ENCODE peak calls at places on chromosomes 5 and 9, in four cellular contexts. M is endodermal cell, H is PC-3, S is DND-41. Y is an unnamed sample.

GRCh38 chr5:131633830-131634229 is 1.2 kb downstream of the RAPGEF6 start:
- DNase-seq in S (no peak), M (no peak), H (no peak), Y (peak; percentile 62)

GRCh38 chr5:158621381-158621780 is 478.3 kb downstream of the EBF1 start:
- DNase-seq in H (no peak), S (no peak), M (no peak), Y (no peak)

GRCh38 chr5:35136386-35136785 is 88.6 kb upstream of the AGXT2 start:
- DNase-seq in S (peak; percentile 68), H (peak; percentile 95), M (no peak), Y (no peak)

GRCh38 chr9:71936066-71936465 is 24.6 kb downstream of the C9orf85 start:
- DNase-seq in S (no peak), M (no peak), H (no peak), Y (no peak)

GRCh38 chr5:179319123-179319522 is 26.1 kb downstream of the ADAMTS2 start:
- DNase-seq in S (no peak), M (no peak), H (no peak), Y (no peak)

GRCh38 chr5:43231977-43232376 is 40.0 kb downstream of the NIM1K start:
- DNase-seq in S (peak; percentile 11), H (peak; percentile 64), M (peak; percentile 65), Y (peak; percentile 13)

GRCh38 chr5:9188131-9188530 is 357.7 kb downstream of the SEMA5A start:
- DNase-seq in H (peak; percentile 61), S (peak; percentile 39), M (no peak), Y (no peak)

GRCh38 chr9:96342553-96343245 is 40.7 kb upstream of the HSD17B3 start:
- DNase-seq in H (no peak), M (no peak), S (no peak), Y (no peak)

GRCh38 chr5:136056771-136057335 is 28.1 kb downstream of the TGFBI start:
- DNase-seq in S (no peak), H (no peak), M (no peak), Y (no peak)

GRCh38 chr5:1167728-1168709 is 33.4 kb upstream of the SLC6A19 start:
- DNase-seq in M (peak; percentile 89), S (peak; percentile 81), H (peak; percentile 84), Y (peak; percentile 85)

GRCh38 chr5:142324871-142325676 is at the start of gene SPRY4:
- DNase-seq in H (peak; percentile 97), M (peak; percentile 99), S (no peak), Y (peak; percentile 79)

GRCh38 chr9:129630967-129631672 is 5.2 kb downstream of the NTMT1 start:
- DNase-seq in S (no peak), H (no peak), M (no peak), Y (no peak)

GRCh38 chr5:118701796-118702195 is 286.6 kb downstream of the DTWD2 start:
- DNase-seq in H (no peak), S (no peak), M (no peak), Y (no peak)

GRCh38 chr5:150595466-150596031 is 44.9 kb upstream of the SYNPO start:
- DNase-seq in S (no peak), M (no peak), H (no peak), Y (no peak)

DNA sequence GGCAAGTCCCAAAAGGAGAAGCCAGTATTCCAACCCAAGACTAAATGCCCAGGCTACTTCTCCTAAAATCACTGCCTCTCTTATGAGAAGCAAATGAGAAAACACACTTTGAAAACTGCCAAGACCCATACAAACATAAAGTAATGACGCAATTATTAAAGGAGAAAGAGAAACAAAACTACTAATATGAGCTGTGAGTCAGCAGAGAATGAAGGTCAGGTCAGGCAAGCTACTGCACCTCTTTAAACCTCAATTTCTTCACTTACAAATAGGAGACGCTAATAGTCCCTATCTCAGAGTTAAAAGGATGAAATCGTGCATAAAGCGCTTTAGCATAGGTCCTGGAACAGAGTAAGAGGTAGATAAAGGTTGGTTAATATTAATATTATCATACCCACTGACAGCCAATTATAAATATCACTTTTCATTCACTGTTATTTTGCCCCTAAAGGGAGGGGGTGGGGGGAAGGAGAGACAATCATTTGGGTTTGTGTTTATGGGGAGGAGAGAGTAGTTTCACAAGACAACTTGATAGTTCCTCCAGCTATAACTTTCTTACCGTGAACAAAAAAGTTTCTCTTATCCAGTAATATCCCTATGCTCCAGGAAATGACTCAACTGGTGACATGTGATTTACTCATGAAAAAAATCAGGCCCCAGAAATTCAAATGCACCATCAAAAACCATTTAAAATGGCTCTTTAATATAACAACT is 3.6 kb downstream of the PSMB7 start:
- DNase-seq in S (no peak), H (peak; percentile 64), M (no peak), Y (no peak)
- H3K27ac ChIP-seq in S (no peak overlapping the region), H (peak overlapping the region; percentile 97), M (no peak overlapping the region), Y (no peak overlapping the region)

GRCh38 chr5:169248520-169248919 is 52.4 kb downstream of the SLIT3 start:
- DNase-seq in M (no peak), S (no peak), H (no peak), Y (no peak)
- H3K4me1 ChIP-seq in M (no peaks in the 10 kb centered on the region), S (no peaks in the 10 kb centered on the region), H (no peaks in the 10 kb centered on the region), Y (no peaks in the 10 kb centered on the region)

DNA sequence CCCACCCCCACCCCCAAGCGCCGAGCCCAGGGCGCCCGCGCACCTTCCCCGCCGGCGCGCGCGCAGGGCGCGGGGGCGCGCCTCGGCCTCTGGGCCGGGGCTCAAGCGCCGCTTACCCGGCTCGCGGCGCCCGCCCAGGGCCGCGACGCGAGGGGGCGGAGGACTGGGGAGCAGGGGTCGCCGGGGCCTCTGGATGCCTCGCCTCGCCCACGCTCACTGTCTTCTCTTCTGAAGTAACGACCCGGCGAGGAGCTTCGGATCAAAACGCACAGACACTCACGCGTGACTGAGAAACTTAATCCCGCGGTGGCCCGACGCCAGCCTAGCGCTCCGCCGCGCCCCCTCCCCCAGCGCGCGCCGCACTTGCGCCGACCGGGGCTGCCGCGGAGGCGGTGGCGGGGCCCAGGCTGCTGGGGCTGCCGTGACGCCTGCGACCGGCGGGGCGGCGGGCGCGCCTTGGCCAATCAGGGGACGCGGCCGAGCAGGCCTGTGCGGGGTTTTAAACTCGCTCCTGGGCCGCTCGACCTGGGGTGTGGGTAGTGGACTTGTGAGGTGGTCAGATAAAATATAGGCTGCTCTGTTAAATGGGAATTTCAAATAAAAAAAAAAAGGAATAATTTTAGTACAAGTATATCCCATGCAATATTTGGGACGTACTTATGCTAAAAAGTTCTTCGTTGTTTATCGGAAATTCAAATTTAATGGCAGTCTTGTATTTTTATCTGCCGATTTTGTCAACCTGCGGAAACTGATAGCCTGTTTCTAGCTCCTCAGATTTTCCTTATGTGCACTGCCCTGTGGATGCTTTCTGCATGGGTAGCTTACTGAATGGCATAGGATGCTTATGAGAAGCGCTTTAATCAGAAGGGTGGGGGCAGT is at the start of gene MPDZ:
- DNase-seq in H (peak; percentile 48), M (peak; percentile 88), S (no peak), Y (no peak)
- H3K4me3 ChIP-seq in H (peak within 1 kb of the TSS; percentile 89), M (peak within 1 kb of the TSS; percentile 89), S (no peak within 1 kb of the TSS), Y (no peak within 1 kb of the TSS)

GRCh38 chr9:127980706-127981558 is at the start of gene EEIG1:
- DNase-seq in M (peak; percentile 99), H (peak; percentile 89), S (peak; percentile 96), Y (peak; percentile 96)

GRCh38 chr9:127985011-127985410 is 4.2 kb upstream of the EEIG1 start:
- DNase-seq in S (no peak), H (no peak), M (peak; percentile 55), Y (peak; percentile 1)

GRCh38 chr9:127983847-127984289 is 3.1 kb upstream of the EEIG1 start:
- DNase-seq in S (no peak), H (no peak), M (peak; percentile 43), Y (peak; percentile 97)

GRCh38 chr9:127981559-127982121 is 851 bp upstream of the EEIG1 start:
- DNase-seq in H (no peak), S (no peak), M (no peak), Y (peak; percentile 44)

DNA sequence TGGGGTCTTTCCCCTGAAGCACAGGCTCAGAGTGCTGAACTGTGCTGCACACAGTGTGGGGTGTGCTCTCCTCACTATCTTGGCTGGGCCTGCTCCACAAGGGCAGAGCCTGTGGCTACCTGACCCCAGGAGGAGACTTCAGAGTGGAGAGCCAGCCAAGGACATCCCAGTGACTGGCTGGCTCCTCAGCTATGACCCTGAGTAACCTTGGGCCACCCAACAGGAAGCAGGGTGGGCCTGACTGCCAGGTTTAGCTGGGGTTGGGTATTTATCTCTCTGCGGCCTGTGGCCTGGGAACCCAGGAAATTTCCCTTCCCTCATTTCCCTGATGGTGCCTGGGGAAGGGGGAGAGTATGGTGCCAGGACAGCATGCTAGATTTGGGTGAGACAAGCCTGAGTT is 2.1 kb upstream of the EEIG1 start:
- DNase-seq in S (no peak), M (peak; percentile 49), H (no peak), Y (peak; percentile 47)
- H3K27ac ChIP-seq in S (no peak overlapping the region), M (no peak overlapping the region), H (no peak overlapping the region), Y (peak overlapping the region; percentile 96)

GRCh38 chr9:132006657-132007370 is 72.9 kb downstream of the MED27 start:
- DNase-seq in M (peak; percentile 84), S (no peak), H (no peak), Y (no peak)
- H3K4me1 ChIP-seq in M (peaks cover 26% of the 10 kb centered on the region), S (no peaks in the 10 kb centered on the region), H (peaks cover 37% of the 10 kb centered on the region), Y (peaks cover 6% of the 10 kb centered on the region)

GRCh38 chr9:131707677-131708612 is 31.9 kb downstream of the RAPGEF1 start:
- DNase-seq in M (no peak), S (no peak), H (peak; percentile 46), Y (peak; percentile 40)
- H3K4me3 ChIP-seq in M (no peak overlapping the region), S (no peak overlapping the region), H (no peak overlapping the region), Y (no peak overlapping the region)

GRCh38 chr5:134236820-134237219 is 10.9 kb upstream of the PPP2CA start:
- DNase-seq in M (no peak), H (no peak), S (no peak), Y (no peak)

GRCh38 chr5:134242146-134242545 is 16.3 kb upstream of the PPP2CA start:
- DNase-seq in S (no peak), H (no peak), M (no peak), Y (no peak)

GRCh38 chr5:134240421-134240962 is 14.6 kb upstream of the PPP2CA start:
- DNase-seq in H (peak; percentile 48), S (no peak), M (peak; percentile 52), Y (no peak)

GRCh38 chr5:134236208-134236761 is 10.4 kb upstream of the PPP2CA start:
- DNase-seq in M (no peak), H (no peak), S (no peak), Y (no peak)
- H3K27ac ChIP-seq in M (no peak overlapping the region), H (no peak overlapping the region), S (no peak overlapping the region), Y (no peak overlapping the region)

GRCh38 chr9:34996181-34996904 is 6.8 kb downstream of the DNAJB5 start:
- DNase-seq in M (no peak), S (no peak), H (no peak), Y (no peak)
- H3K4me1 ChIP-seq in M (peaks cover 42% of the 10 kb centered on the region), S (no peaks in the 10 kb centered on the region), H (peaks cover 46% of the 10 kb centered on the region), Y (peaks cover 9% of the 10 kb centered on the region)

Y was measured in OCI-LY7.